ENCODE peak calls at places on chromosomes 13 and 19, in seven cellular contexts. F is K562, C is SK-N-SH, W is H1, L is HCT116, Z is GM12878, T is HepG2. G is an unnamed sample.

GRCh38 chr13:38872693-38873092 is 117.9 kb downstream of the STOML3 start:
- DNase-seq in C (peak; percentile 41), Z (no peak), L (peak; percentile 42), F (peak; percentile 20), T (peak; percentile 35), W (peak; percentile 51), G (peak; percentile 77)

GRCh38 chr13:26979334-26979733 is 192.3 kb downstream of the USP12 start:
- DNase-seq in Z (no peak), C (no peak), F (no peak), T (no peak), L (no peak), W (no peak), G (no peak)

GRCh38 chr13:30963794-30964193 is 31.3 kb downstream of the TEX26 start:
- DNase-seq in T (no peak), L (no peak), W (no peak), C (no peak), Z (no peak), F (no peak), G (peak; percentile 56)

GRCh38 chr19:31533114-31533513 is 183.9 kb upstream of the TSHZ3 start:
- DNase-seq in L (no peak), T (no peak), C (no peak), Z (no peak), F (no peak), W (no peak), G (no peak)

GRCh38 chr13:54261856-54262255 is 1233.2 kb downstream of the OLFM4 start:
- DNase-seq in Z (no peak), F (no peak), C (no peak), L (no peak), W (no peak), T (no peak), G (no peak)

GRCh38 chr19:7544626-7545025 is 9.1 kb downstream of the PNPLA6 start:
- DNase-seq in T (no peak), L (no peak), F (no peak), C (no peak), W (no peak), Z (no peak), G (no peak)

GRCh38 chr13:25249001-25249543 is 38.2 kb downstream of the MTMR6 start:
- DNase-seq in Z (peak; percentile 17), W (no peak), L (no peak), F (no peak), C (peak; percentile 22), T (peak; percentile 19), G (peak; percentile 62)

GRCh38 chr19:14066139-14066538 is 4.3 kb upstream of the PALM3 start:
- DNase-seq in Z (no peak), W (no peak), T (no peak), L (no peak), C (no peak), F (no peak), G (no peak)

GRCh38 chr19:35006342-35006998 is 6.3 kb downstream of the GRAMD1A start:
- DNase-seq in C (no peak), L (no peak), W (no peak), T (peak; percentile 99), Z (no peak), F (no peak), G (no peak)

GRCh38 chr13:48874165-48874564 is 101.5 kb upstream of the FNDC3A start:
- DNase-seq in L (no peak), T (no peak), Z (no peak), F (no peak), W (no peak), C (no peak), G (no peak)

GRCh38 chr13:97367427-97367826 is 66.5 kb upstream of the RAP2A start:
- DNase-seq in L (no peak), Z (no peak), T (no peak), W (no peak), F (no peak), C (no peak), G (no peak)

GRCh38 chr13:27088619-27089018 is 83.0 kb downstream of the USP12 start:
- DNase-seq in T (no peak), W (no peak), L (no peak), Z (no peak), C (no peak), F (no peak), G (no peak)

GRCh38 chr19:49602806-49603205 is 11.8 kb downstream of the PRR12 start:
- DNase-seq in L (no peak), T (no peak), C (no peak), F (no peak), Z (no peak), W (no peak), G (no peak)

GRCh38 chr19:5880604-5881078 is 10.3 kb upstream of the FUT5 start:
- DNase-seq in C (no peak), F (no peak), T (peak; percentile 90), Z (no peak), L (no peak), W (no peak), G (no peak)

GRCh38 chr13:19152403-19152802 is 29.2 kb downstream of the TUBA3C start:
- DNase-seq in Z (no peak), C (no peak), L (no peak), F (no peak), T (no peak), W (no peak), G (no peak)

GRCh38 chr13:33004454-33004853 is 11.8 kb upstream of the KL start:
- DNase-seq in L (no peak), W (no peak), Z (no peak), C (no peak), T (no peak), F (no peak), G (peak; percentile 10)

GRCh38 chr13:33110713-33111413 is 94.6 kb downstream of the KL start:
- DNase-seq in T (no peak), L (no peak), F (no peak), Z (no peak), W (no peak), C (no peak), G (no peak)

GRCh38 chr19:54095136-54095858 is 5.3 kb downstream of the OSCAR start:
- DNase-seq in L (no peak), F (no peak), C (no peak), Z (no peak), T (no peak), W (no peak), G (no peak)

GRCh38 chr19:54366811-54367210 is 2.1 kb upstream of the LAIR1 start:
- DNase-seq in L (no peak), Z (no peak), F (no peak), T (no peak), W (no peak), C (no peak), G (no peak)

GRCh38 chr19:11496391-11497163 is 9.1 kb downstream of the ZNF653 start:
- DNase-seq in L (peak; percentile 81), Z (no peak), W (peak; percentile 57), F (peak; percentile 84), T (peak; percentile 62), C (peak; percentile 88), G (no peak)

GRCh38 chr13:44618326-44618725 is 42.2 kb upstream of the TSC22D1 start:
- DNase-seq in C (no peak), Z (no peak), T (no peak), L (no peak), F (no peak), W (no peak), G (no peak)

GRCh38 chr13:44617648-44618047 is 41.5 kb upstream of the TSC22D1 start:
- DNase-seq in Z (no peak), W (no peak), L (no peak), C (no peak), T (no peak), F (no peak), G (no peak)

GRCh38 chr13:44622259-44622658 is 46.1 kb upstream of the TSC22D1 start:
- DNase-seq in T (no peak), W (no peak), F (no peak), L (no peak), C (no peak), Z (no peak), G (no peak)

GRCh38 chr13:44619651-44620050 is 43.5 kb upstream of the TSC22D1 start:
- DNase-seq in W (no peak), C (no peak), Z (no peak), L (no peak), T (no peak), F (no peak), G (no peak)

DNA sequence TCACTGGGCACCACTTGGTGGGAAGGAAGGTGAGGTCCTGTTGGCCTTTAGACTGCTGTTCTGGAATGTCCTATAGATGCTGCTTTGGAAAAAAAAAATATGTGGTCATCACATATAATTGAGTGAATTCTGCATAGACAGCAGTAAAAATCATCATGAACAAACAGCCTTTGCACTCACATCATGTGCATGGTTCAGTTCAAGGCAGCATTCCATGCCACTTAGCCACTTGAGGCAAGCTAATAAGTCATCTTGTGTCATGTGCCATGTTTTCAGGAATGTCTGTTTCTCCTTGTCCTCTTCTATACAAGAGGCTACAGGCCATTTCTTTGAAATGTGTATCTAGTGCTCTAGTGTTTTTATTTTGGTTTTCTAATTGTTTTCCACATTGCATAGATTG is 43.9 kb upstream of the TSC22D1 start:
- DNase-seq in Z (no peak), L (no peak), W (no peak), F (no peak), C (no peak), T (no peak), G (no peak)
- TF ChIP-seq JUND in Z (no peak), L (no peak), W (no peak), F (no peak), C (no peak), T (no peak), G (no peak)

GRCh38 chr19:4831351-4832340 is at the start of gene TICAM1:
- DNase-seq in F (peak; percentile 90), C (peak; percentile 88), W (no peak), T (no peak), Z (no peak), L (no peak), G (peak; percentile 60)
- TF ChIP-seq JUND in F (peak; percentile 44), C (no peak), W (no peak), T (no peak), Z (peak; percentile 6), L (no peak), G (no peak)

GRCh38 chr13:83845121-83845520 is 37.2 kb downstream of the SLITRK1 start:
- DNase-seq in Z (no peak), T (no peak), W (no peak), L (no peak), F (no peak), C (no peak), G (no peak)
- TF ChIP-seq JUND in Z (no peak), T (no peak), W (no peak), L (no peak), F (no peak), C (no peak), G (no peak)

GRCh38 chr13:40432018-40432978 is 234.1 kb downstream of the FOXO1 start:
- DNase-seq in F (no peak), C (no peak), W (no peak), L (no peak), Z (peak; percentile 48), T (no peak), G (no peak)
- TF ChIP-seq JUND in F (no peak), C (no peak), W (no peak), L (no peak), Z (no peak), T (no peak), G (no peak)

GRCh38 chr13:112062619-112063308 is 4.2 kb upstream of the SOX1 start:
- DNase-seq in T (no peak), W (no peak), F (peak; percentile 17), L (no peak), Z (no peak), C (peak; percentile 76), G (no peak)
- TF ChIP-seq JUND in T (no peak), W (no peak), F (no peak), L (no peak), Z (no peak), C (no peak), G (no peak)